ENCODE peak calls at places on chromosomes 5 and 9, in four cellular contexts. S, I, J and F are unnamed samples.

GRCh38 chr5:34501840-34502239 is 154.3 kb upstream of the RAI14 start:
- DNase-seq in J (no peak), I (no peak), S (no peak), F (no peak)

GRCh38 chr9:69013404-69013727 is 547 bp downstream of the PRKACG start:
- DNase-seq in J (no peak), I (no peak), S (no peak), F (no peak)

GRCh38 chr5:41869150-41869738 is 981 bp downstream of the OXCT1 start:
- DNase-seq in S (peak; percentile 42), I (no peak), J (peak; percentile 46), F (no peak)

GRCh38 chr5:56088967-56089829 is 94.4 kb upstream of the IL6ST start:
- DNase-seq in J (no peak), S (no peak), I (peak; percentile 40), F (peak; percentile 83)

GRCh38 chr5:54894957-54895815 is 90.2 kb downstream of the ESM1 start:
- DNase-seq in I (no peak), S (no peak), J (no peak), F (no peak)

GRCh38 chr9:113376634-113377531 is at the start of gene HDHD3:
- DNase-seq in S (peak; percentile 84), J (peak; percentile 75), I (peak; percentile 78), F (peak; percentile 75)

GRCh38 chr5:6291961-6292360 is 86.4 kb downstream of the MED10 start:
- DNase-seq in S (no peak), J (peak; percentile 40), I (no peak), F (peak; percentile 3)

GRCh38 chr5:120697147-120697546 is 233.0 kb downstream of the PRR16 start:
- DNase-seq in I (no peak), S (no peak), J (no peak), F (no peak)

GRCh38 chr9:123680382-123680781 is 249.5 kb downstream of the DENND1A start:
- DNase-seq in J (no peak), S (no peak), I (no peak), F (no peak)

GRCh38 chr5:64100203-64100602 is 65.4 kb upstream of the RNF180 start:
- DNase-seq in J (no peak), S (no peak), I (no peak), F (no peak)

GRCh38 chr9:88580961-88581360 is 46.0 kb downstream of the NXNL2 start:
- DNase-seq in S (no peak), I (no peak), J (no peak), F (no peak)

GRCh38 chr5:388266-389196 is 54.4 kb upstream of the EXOC3 start:
- DNase-seq in J (no peak), I (no peak), S (no peak), F (no peak)

GRCh38 chr9:3863114-3863528 is 337.3 kb upstream of the RFX3 start:
- DNase-seq in S (no peak), J (no peak), I (peak; percentile 50), F (peak; percentile 75)

GRCh38 chr9:6575324-6575758 is 70.2 kb downstream of the GLDC start:
- DNase-seq in I (no peak), J (no peak), S (no peak), F (no peak)

GRCh38 chr5:93130623-93131022 is 450.4 kb downstream of the NR2F1-AS1 start:
- DNase-seq in J (no peak), I (no peak), S (no peak), F (no peak)

GRCh38 chr5:10133830-10134229 is 115.9 kb downstream of the ATPSCKMT start:
- DNase-seq in S (no peak), J (no peak), I (no peak), F (no peak)

GRCh38 chr5:16005210-16005609 is 174.4 kb downstream of the MARCHF11 start:
- DNase-seq in S (no peak), I (no peak), J (no peak), F (no peak)

GRCh38 chr9:2859776-2860379 is 16.0 kb upstream of the PUM3 start:
- DNase-seq in S (peak; percentile 40), I (peak; percentile 39), J (peak; percentile 77), F (peak; percentile 38)

GRCh38 chr5:56305001-56305400 is 71.9 kb upstream of the ANKRD55 start:
- DNase-seq in I (no peak), J (peak; percentile 76), S (no peak), F (no peak)

GRCh38 chr5:1733369-1733768 is 66.3 kb downstream of the MRPL36 start:
- DNase-seq in S (peak; percentile 8), I (no peak), J (no peak), F (no peak)

GRCh38 chr9:109733690-109734089 is 46.3 kb upstream of the PALM2AKAP2 start:
- DNase-seq in I (no peak), S (no peak), J (no peak), F (peak; percentile 51)

GRCh38 chr5:10828241-10828640 is 67.2 kb upstream of the DAP start:
- DNase-seq in S (no peak), I (no peak), J (no peak), F (no peak)

GRCh38 chr9:93597871-93598646 is 21.7 kb downstream of the PHF2 start:
- DNase-seq in S (no peak), I (no peak), J (no peak), F (no peak)

GRCh38 chr9:82560457-82560904 is 502.5 kb downstream of the RASEF start:
- DNase-seq in J (no peak), I (no peak), S (no peak), F (no peak)

GRCh38 chr5:88770290-88771257 is 112.4 kb downstream of the MEF2C start:
- DNase-seq in S (no peak), I (no peak), J (no peak), F (no peak)

GRCh38 chr5:67248703-67249589 is 52.3 kb upstream of the CD180 start:
- DNase-seq in I (no peak), J (no peak), S (no peak), F (peak; percentile 86)

GRCh38 chr5:66828551-66829421 is 232.6 kb downstream of the MAST4 start:
- DNase-seq in I (peak; percentile 34), J (peak; percentile 64), S (peak; percentile 63), F (peak; percentile 82)

GRCh38 chr5:3510642-3511041 is 85.0 kb upstream of the IRX1 start:
- DNase-seq in I (no peak), J (no peak), S (no peak), F (no peak)

GRCh38 chr9:99105152-99106043 is 485 bp downstream of the TGFBR1 start:
- DNase-seq in I (peak; percentile 84), S (peak; percentile 62), J (peak; percentile 69), F (peak; percentile 53)

GRCh38 chr5:40428129-40428528 is 251.6 kb upstream of the PTGER4 start:
- DNase-seq in S (no peak), J (peak; percentile 12), I (no peak), F (peak; percentile 67)

GRCh38 chr5:1786621-1787471 is 12.8 kb downstream of the MRPL36 start:
- DNase-seq in S (no peak), J (no peak), I (no peak), F (no peak)

GRCh38 chr9:35911690-35912089 is 2.4 kb downstream of the SPAAR start:
- DNase-seq in J (no peak), S (no peak), I (no peak), F (no peak)
- H3K4me1 ChIP-seq in J (peaks cover 25% of the 10 kb centered on the region), S (peaks cover 28% of the 10 kb centered on the region), I (peaks cover 45% of the 10 kb centered on the region), F (peaks cover 21% of the 10 kb centered on the region)

GRCh38 chr9:130347036-130347435 is 81.5 kb downstream of the HMCN2 start:
- DNase-seq in I (no peak), S (no peak), J (no peak), F (no peak)
- TF ChIP-seq CTCF in I (no peak), S (no peak), J (no peak), F (no peak)

GRCh38 chr9:91416086-91416712 is 7.4 kb downstream of the NFIL3 start:
- DNase-seq in S (no peak), J (no peak), I (no peak), F (peak; percentile 58)
- H3K4me1 ChIP-seq in S (peaks cover 10% of the 10 kb centered on the region), J (no peaks in the 10 kb centered on the region), I (peaks cover 54% of the 10 kb centered on the region), F (peaks cover 26% of the 10 kb centered on the region)

DNA sequence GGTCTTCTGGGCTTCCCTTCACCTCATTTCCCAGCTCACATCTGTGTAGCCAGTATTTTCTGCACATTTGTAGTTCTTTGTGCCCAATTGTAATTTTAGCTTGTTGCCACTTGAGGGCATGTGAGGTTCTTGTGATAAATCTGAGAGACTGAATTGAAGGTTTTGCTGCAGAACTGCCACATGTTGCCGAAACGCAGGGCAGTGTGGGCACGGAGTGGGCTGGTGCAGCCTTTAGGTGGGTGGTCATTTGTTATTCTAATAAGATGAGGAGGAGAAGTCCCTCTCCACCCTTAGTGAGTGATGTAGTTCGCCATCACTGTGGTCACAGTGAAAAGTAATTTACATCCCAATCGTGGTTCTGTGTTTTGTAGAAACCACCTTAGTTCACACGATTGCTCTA is 21.2 kb downstream of the OTULIN start:
- DNase-seq in J (peak; percentile 43), S (no peak), I (peak; percentile 54), F (no peak)
- TF ChIP-seq CTCF in J (peak; percentile 79), S (no peak), I (peak; percentile 85), F (peak; percentile 77)

DNA sequence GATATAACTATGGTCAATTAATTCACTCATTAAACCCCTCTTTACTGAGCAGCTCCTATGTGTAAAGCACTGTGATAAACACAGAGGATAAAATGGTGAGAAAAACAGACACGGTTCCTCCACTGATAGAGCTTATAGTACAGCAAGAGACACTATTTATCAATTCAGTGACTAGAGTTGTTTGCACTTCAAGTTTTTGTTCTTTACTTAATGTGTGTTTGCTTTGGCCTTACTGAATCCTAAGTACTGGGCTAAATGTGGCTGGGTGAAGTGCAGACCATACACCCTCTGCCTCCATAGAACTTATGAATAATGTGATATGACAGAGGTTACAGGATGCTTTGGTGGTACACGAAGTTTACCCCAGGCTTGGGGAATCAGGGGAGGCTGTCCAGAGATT is 80.1 kb upstream of the ITGA1 start:
- DNase-seq in I (no peak), S (no peak), J (no peak), F (no peak)
- H3K4me1 ChIP-seq in I (no peaks in the 10 kb centered on the region), S (no peaks in the 10 kb centered on the region), J (peaks cover 3% of the 10 kb centered on the region), F (peaks cover 20% of the 10 kb centered on the region)

DNA sequence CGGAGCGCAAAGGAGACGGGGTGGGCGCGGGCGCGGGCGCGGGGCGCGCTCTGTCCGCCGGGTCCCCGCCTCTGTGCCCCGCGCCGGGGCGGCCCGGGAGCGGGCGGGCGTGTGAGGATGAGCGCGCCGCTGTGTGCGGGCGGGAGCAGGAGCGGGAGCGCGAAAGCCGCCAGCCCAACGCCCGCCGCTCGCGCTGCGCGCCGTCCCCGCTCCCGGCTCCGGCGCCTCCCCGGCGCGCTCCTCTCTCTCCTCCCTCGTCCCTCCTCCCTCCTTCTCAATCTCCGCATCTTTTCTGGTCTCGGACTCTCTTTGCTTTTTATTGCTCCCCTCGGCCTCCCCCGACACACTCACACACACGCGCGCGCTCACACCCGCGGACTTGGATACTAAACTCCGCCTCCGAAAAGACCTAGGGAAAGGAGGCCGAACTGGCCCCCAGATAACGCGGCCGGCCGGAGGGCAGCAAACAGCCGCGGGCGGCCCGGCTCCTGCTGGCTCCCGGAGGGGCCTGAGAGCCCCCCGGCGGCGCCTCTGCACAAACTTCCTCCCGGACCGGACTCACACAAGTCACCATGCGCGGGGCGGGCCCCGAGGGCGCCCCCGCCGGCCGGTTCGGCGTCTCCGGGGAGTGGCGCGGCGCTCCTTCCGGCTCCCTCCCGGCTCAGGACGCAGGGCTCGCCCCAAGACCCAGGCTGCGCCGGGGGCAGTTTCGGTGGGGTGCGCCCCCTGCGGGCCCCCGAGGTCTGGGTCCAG is at the start of gene FIBCD1:
- DNase-seq in I (peak; percentile 57), J (peak; percentile 19), S (no peak), F (peak; percentile 55)
- TF ChIP-seq CTCF in I (peak; percentile 52), J (peak; percentile 7), S (no peak), F (peak; percentile 53)